ENCODE peak calls at places on chromosomes 13 and 19, in nine cellular contexts. M is RPMI7951, B is NCI-H2171 treated with DMSO at 0.1 percent for 48 hours, C is RPMI8226, L is amniotic stem cell, Y is WERI-Rb-1, U is cardiac muscle cell, T is HS-27A, E is GM23248. Z is an unnamed sample.

GRCh38 chr13:113612626-113613025 is 28.1 kb downstream of the TFDP1 start:
- DNase-seq in T (no peak), L (no peak), C (no peak), Y (no peak), B (no peak), U (no peak), E (no peak), M (no peak), Z (no peak)

GRCh38 chr19:2274937-2275535 is 6.9 kb downstream of the PEAK3 start:
- DNase-seq in T (no peak), L (no peak), E (peak; percentile 84), Y (peak; percentile 85), C (peak; percentile 63), U (peak; percentile 77), B (peak; percentile 60), M (peak; percentile 66), Z (peak; percentile 72)

GRCh38 chr13:113862766-113863510 is 938 bp downstream of the GAS6 start:
- DNase-seq in B (peak; percentile 54), M (peak; percentile 32), T (no peak), L (no peak), Y (no peak), C (peak; percentile 97), E (peak; percentile 72), U (peak; percentile 25), Z (no peak)

GRCh38 chr13:59677966-59678814 is 485.5 kb downstream of the DIAPH3 start:
- DNase-seq in U (peak; percentile 83), T (peak; percentile 9), B (peak; percentile 52), L (peak; percentile 28), M (peak; percentile 13), Y (no peak), E (peak; percentile 53), C (peak; percentile 24), Z (peak; percentile 60)

GRCh38 chr19:511101-511841 is 4.0 kb downstream of the TPGS1 start:
- DNase-seq in U (peak; percentile 72), Y (no peak), E (peak; percentile 42), T (no peak), L (peak; percentile 14), M (no peak), B (peak; percentile 98), C (peak; percentile 94), Z (no peak)

GRCh38 chr13:105363747-105364177 is 1171.7 kb downstream of the EFNB2 start:
- DNase-seq in U (peak; percentile 17), B (peak; percentile 89), M (peak; percentile 3), Y (no peak), E (no peak), L (no peak), C (no peak), T (no peak), Z (peak; percentile 22)

GRCh38 chr13:45916036-45916435 is 64.5 kb upstream of the SIAH3 start:
- DNase-seq in T (no peak), Y (peak; percentile 77), E (no peak), M (no peak), U (no peak), L (no peak), C (no peak), B (peak; percentile 2), Z (no peak)

GRCh38 chr13:44703371-44703770 is 127.2 kb upstream of the TSC22D1 start:
- DNase-seq in M (peak; percentile 81), C (no peak), E (peak; percentile 76), U (peak; percentile 27), T (no peak), B (no peak), L (peak; percentile 0), Y (no peak), Z (no peak)

GRCh38 chr19:15280048-15280725 is 47.9 kb upstream of the EPHX3 start:
- DNase-seq in T (no peak), E (peak; percentile 58), Y (peak; percentile 69), L (no peak), C (no peak), B (peak; percentile 44), U (no peak), M (peak; percentile 41), Z (no peak)

GRCh38 chr19:5881543-5882299 is 11.4 kb upstream of the FUT5 start:
- DNase-seq in C (no peak), U (no peak), M (no peak), E (no peak), T (no peak), L (no peak), Y (peak; percentile 30), B (peak; percentile 88), Z (no peak)

GRCh38 chr13:48446454-48446853 is 33.5 kb upstream of the LPAR6 start:
- DNase-seq in U (peak; percentile 69), Y (no peak), L (no peak), B (no peak), E (peak; percentile 80), M (peak; percentile 78), T (no peak), C (no peak), Z (peak; percentile 51)

GRCh38 chr13:25276748-25277147 is 10.5 kb downstream of the MTMR6 start:
- DNase-seq in Y (no peak), M (peak; percentile 45), U (no peak), L (no peak), T (no peak), C (no peak), E (peak; percentile 62), B (no peak), Z (peak; percentile 28)

GRCh38 chr13:111177803-111178389 is 62.8 kb downstream of the ARHGEF7 start:
- DNase-seq in E (peak; percentile 45), C (no peak), M (no peak), L (peak; percentile 17), U (peak; percentile 22), B (no peak), T (no peak), Y (no peak), Z (no peak)